ENCODE peak calls at places on chromosomes 3 and 15, in four cellular contexts. One of them, this sample, is unnamed.

GRCh38 chr15:78156653-78157052 is 7.5 kb downstream of the IDH3A start:
- DNase-seq in K562: no peak
- DNase-seq in HepG2: no peak
- DNase-seq in GM12878: no peak
- DNase-seq in this sample: no peak

GRCh38 chr3:16906679-16907078 is 21.9 kb downstream of the PLCL2 start:
- DNase-seq in K562: no peak
- DNase-seq in HepG2: no peak
- DNase-seq in GM12878: no peak
- DNase-seq in this sample: no peak

GRCh38 chr3:13041113-13041776 is 32.0 kb downstream of the IQSEC1 start:
- DNase-seq in K562: peak; percentile 70
- DNase-seq in HepG2: no peak
- DNase-seq in GM12878: no peak
- DNase-seq in this sample: no peak

GRCh38 chr3:37892917-37893595 is 31.4 kb downstream of the CTDSPL start:
- DNase-seq in K562: no peak
- DNase-seq in HepG2: peak; percentile 85
- DNase-seq in GM12878: no peak
- DNase-seq in this sample: no peak

GRCh38 chr3:194056731-194057415 is 79.1 kb upstream of the HES1 start:
- DNase-seq in K562: no peak
- DNase-seq in HepG2: no peak
- DNase-seq in GM12878: no peak
- DNase-seq in this sample: no peak

GRCh38 chr3:180215866-180216265 is 179.1 kb upstream of the PEX5L start:
- DNase-seq in K562: no peak
- DNase-seq in HepG2: no peak
- DNase-seq in GM12878: no peak
- DNase-seq in this sample: no peak

GRCh38 chr3:16355864-16356263 is 90.9 kb downstream of the OXNAD1 start:
- DNase-seq in K562: no peak
- DNase-seq in HepG2: no peak
- DNase-seq in GM12878: no peak
- DNase-seq in this sample: no peak

GRCh38 chr15:71106802-71107500 is 8.3 kb upstream of the THSD4 start:
- DNase-seq in K562: no peak
- DNase-seq in HepG2: no peak
- DNase-seq in GM12878: peak; percentile 21
- DNase-seq in this sample: no peak

GRCh38 chr15:95202569-95203349 is 971.4 kb downstream of the MCTP2 start:
- DNase-seq in K562: no peak
- DNase-seq in HepG2: no peak
- DNase-seq in GM12878: no peak
- DNase-seq in this sample: no peak

GRCh38 chr3:184786271-184787010 is 25.5 kb upstream of the VPS8 start:
- DNase-seq in K562: no peak
- DNase-seq in HepG2: no peak
- DNase-seq in GM12878: no peak
- DNase-seq in this sample: no peak

GRCh38 chr15:60383008-60383694 is 14.6 kb downstream of the ANXA2 start:
- DNase-seq in K562: no peak
- DNase-seq in HepG2: no peak
- DNase-seq in GM12878: no peak
- DNase-seq in this sample: no peak

GRCh38 chr3:4852780-4853748 is 126.2 kb upstream of the BHLHE40 start:
- DNase-seq in K562: no peak
- DNase-seq in HepG2: no peak
- DNase-seq in GM12878: no peak
- DNase-seq in this sample: no peak

GRCh38 chr15:61232266-61232665 is 3.2 kb upstream of the RORA start:
- DNase-seq in K562: no peak
- DNase-seq in HepG2: no peak
- DNase-seq in GM12878: no peak
- DNase-seq in this sample: no peak

GRCh38 chr3:30501526-30501925 is 104.9 kb upstream of the TGFBR2 start:
- DNase-seq in K562: no peak
- DNase-seq in HepG2: no peak
- DNase-seq in GM12878: no peak
- DNase-seq in this sample: no peak

GRCh38 chr15:48086162-48086561 is 34.6 kb upstream of the SLC24A5 start:
- DNase-seq in K562: no peak
- DNase-seq in HepG2: no peak
- DNase-seq in GM12878: no peak
- DNase-seq in this sample: no peak

GRCh38 chr15:48089664-48090063 is 31.1 kb upstream of the SLC24A5 start:
- DNase-seq in K562: no peak
- DNase-seq in HepG2: no peak
- DNase-seq in GM12878: no peak
- DNase-seq in this sample: no peak

GRCh38 chr15:48084759-48085420 is 35.9 kb upstream of the SLC24A5 start:
- DNase-seq in K562: no peak
- DNase-seq in HepG2: peak; percentile 26
- DNase-seq in GM12878: no peak
- DNase-seq in this sample: peak; percentile 28

GRCh38 chr15:48087844-48088243 is 32.9 kb upstream of the SLC24A5 start:
- DNase-seq in K562: no peak
- DNase-seq in HepG2: no peak
- DNase-seq in GM12878: no peak
- DNase-seq in this sample: no peak

GRCh38 chr15:48086582-48086981 is 34.2 kb upstream of the SLC24A5 start:
- DNase-seq in K562: no peak
- DNase-seq in HepG2: no peak
- DNase-seq in GM12878: no peak
- DNase-seq in this sample: no peak
- TF ChIP-seq SP1 in K562: no peak
- TF ChIP-seq SP1 in HepG2: no peak
- TF ChIP-seq SP1 in GM12878: no peak
- TF ChIP-seq SP1 in this sample: no peak

DNA sequence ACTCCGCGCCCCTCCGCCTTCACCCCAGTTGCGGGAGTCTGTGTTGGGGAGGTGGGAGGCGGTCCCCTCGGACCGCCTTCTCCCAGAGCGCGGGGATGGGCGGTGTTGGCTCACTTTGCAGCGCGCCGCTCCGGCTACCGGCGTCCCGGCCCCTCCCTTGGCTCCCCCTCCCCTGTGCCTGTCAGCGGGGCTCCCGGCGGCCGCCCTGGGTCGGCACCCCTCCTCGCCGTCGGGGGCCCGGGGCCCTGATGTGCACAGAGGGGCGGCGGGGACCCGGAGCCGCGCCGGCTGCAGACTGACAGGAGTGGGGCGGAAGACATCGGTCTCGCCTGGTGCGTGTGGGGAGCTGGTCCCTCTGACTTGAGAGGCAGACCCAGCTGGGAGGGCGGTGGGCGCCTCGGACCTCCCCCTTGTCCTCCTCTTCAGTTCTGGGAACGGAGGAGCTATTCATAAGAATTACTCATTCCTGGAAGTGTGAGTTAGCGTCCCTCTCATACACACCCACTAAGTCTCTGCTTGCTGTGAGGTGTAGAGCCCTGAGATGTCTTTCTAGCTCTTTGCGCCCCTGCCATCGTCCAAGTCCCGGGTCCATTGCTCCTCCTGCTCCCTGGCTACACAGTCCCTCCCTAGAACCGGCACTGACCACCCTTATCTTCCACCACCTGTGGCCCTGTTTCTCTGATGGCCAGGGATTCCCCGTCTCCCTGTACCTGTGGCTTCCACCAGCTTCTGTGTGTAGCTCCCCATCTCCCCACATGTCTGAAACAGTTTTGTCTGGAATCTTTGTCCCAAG is 42.3 kb upstream of the ROPN1 start:
- DNase-seq in K562: peak; percentile 27
- DNase-seq in HepG2: no peak
- DNase-seq in GM12878: no peak
- DNase-seq in this sample: peak; percentile 22
- TF ChIP-seq FOXK2 in K562: no peak
- TF ChIP-seq FOXK2 in HepG2: no peak
- TF ChIP-seq FOXK2 in GM12878: no peak
- TF ChIP-seq FOXK2 in this sample: no peak

DNA sequence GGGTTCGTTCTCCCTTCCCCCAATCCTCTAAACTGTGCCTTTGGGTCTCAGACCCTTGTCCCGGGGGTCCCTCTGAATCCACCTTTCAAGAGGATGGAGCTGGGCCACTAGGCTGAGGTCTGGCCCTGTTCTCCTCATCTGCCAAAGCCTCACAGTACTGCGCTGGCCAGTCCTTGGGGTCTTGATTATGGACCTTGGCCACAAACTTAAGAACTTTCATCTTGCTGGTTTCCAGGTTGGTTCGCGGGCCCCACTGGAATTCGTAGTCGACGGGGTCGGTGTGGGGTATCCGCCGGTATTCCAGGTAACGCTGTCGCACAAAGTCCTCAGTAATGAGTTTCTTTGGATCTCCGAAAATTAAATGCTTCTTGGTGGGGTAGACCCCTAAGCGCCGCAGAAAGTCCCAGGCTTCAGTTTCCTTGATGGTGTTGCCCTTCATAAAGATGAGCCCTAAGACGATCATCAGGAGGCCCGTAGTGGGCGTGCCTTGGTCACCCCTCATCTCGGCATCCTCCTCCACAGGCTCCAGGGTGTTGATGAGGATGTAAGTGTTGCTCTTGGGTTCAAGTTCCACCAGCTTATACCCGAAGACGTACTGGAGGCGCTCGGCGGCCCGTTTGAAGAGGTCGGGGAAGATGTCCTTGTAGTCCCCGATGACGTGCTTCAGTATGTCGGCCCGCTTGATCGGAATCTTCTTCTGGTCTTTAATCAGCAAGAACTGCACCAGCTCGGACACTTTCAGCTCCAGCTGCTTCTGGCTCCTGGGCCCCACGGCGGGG is 727 bp downstream of the NSMCE3 start:
- DNase-seq in K562: peak; percentile 28
- DNase-seq in HepG2: no peak
- DNase-seq in GM12878: peak; percentile 7
- DNase-seq in this sample: peak; percentile 12
- TF ChIP-seq TARDBP in K562: no peak
- TF ChIP-seq TARDBP in HepG2: no peak
- TF ChIP-seq TARDBP in GM12878: no peak
- TF ChIP-seq TARDBP in this sample: no peak

DNA sequence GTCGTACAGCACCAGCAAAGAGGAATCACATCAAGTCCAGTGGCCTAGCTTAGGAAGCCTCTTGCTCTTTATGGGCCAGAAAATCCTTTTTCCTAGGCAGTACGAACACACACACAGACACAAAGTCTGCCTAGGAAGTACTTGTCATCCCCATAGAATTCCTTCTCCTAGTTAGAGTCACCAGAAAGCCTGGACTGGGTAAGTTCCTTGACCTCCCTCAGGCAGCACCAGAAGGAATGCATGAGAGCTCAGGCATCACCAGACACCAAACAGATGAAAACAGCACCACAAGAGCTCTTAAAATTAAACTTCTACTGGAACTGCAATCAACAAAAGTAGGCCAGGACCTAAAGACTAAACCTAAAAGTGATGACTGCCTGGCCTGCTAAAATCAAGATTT is 192.9 kb upstream of the CCDC54 start:
- DNase-seq in K562: no peak
- DNase-seq in HepG2: no peak
- DNase-seq in GM12878: no peak
- DNase-seq in this sample: no peak
- TF ChIP-seq SP1 in K562: no peak
- TF ChIP-seq SP1 in HepG2: no peak
- TF ChIP-seq SP1 in GM12878: no peak
- TF ChIP-seq SP1 in this sample: no peak

DNA sequence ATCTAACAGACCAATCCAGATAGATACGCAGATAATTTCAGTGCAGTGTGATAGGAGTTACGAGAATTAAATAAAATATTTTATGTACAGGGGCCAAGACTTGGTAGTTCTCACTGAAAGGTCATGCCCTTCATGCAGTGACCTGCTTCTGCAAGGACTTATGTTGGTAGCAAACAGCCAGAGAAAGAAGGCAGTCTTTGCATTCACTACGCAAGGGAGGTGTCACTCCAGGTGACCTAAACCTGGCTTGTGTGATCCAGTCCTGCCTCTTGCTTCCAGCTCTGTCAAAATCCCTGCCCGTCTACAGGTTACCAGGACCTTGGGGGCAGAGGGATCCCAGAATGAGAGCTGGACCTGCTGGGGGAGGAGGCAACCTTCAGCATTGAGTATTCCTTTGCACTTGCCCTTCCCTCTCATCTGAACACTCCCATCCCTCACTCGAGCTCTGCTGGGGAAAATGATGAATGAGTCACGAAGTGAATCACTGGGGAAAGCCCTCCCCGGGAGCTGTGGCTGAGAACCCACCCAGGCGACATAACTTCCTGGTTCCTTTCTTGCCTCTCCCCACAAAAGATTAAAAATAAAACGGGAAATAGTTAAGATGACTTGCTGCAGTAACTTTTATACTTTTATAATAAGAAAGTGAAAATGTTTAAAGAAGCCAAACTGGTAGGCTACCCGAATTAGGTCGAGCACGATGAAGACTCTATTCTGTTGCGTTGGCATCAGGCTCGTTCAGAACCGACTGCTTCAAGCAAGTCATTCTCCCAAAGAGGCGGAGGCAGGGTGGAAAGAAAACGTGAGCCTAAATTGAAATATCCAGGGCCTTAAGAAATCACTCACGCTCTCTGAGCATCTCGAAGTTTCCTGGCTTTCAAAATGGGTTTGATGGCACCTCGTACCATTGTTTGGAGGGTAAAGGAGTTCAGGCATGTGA is 216.1 kb downstream of the SLCO3A1 start:
- DNase-seq in K562: no peak
- DNase-seq in HepG2: no peak
- DNase-seq in GM12878: peak; percentile 44
- DNase-seq in this sample: no peak
- TF ChIP-seq FOXK2 in K562: no peak
- TF ChIP-seq FOXK2 in HepG2: no peak
- TF ChIP-seq FOXK2 in GM12878: no peak
- TF ChIP-seq FOXK2 in this sample: no peak

This sample was measured in HEK293T.